ENCODE peak calls at places on chromosomes 2 and 18, in eight cellular contexts. Q, F, B, L, U, R, D and G are unnamed samples.

GRCh38 chr2:154995332-154995731 is 296.8 kb downstream of the KCNJ3 start:
- DNase-seq in L (no peak), D (no peak), F (no peak), Q (no peak), R (no peak), B (no peak), U (no peak), G (no peak)

GRCh38 chr18:58195278-58195721 is 151.3 kb downstream of the NEDD4L start:
- DNase-seq in L (no peak), F (peak; percentile 58), B (no peak), U (no peak), Q (no peak), D (no peak), R (peak; percentile 19), G (no peak)

GRCh38 chr2:54103454-54104314 is 11.7 kb upstream of the ACYP2 start:
- DNase-seq in F (peak; percentile 47), B (peak; percentile 69), L (peak; percentile 79), D (peak; percentile 31), U (no peak), Q (peak; percentile 52), R (peak; percentile 52), G (no peak)

GRCh38 chr18:11963991-11964484 is 17.3 kb upstream of the IMPA2 start:
- DNase-seq in Q (no peak), F (no peak), B (peak; percentile 68), U (no peak), L (no peak), D (no peak), R (no peak), G (no peak)

GRCh38 chr2:17171446-17172049 is 346.7 kb downstream of the RAD51AP2 start:
- DNase-seq in Q (no peak), D (peak; percentile 2), B (peak; percentile 16), U (no peak), F (peak; percentile 68), L (peak; percentile 45), R (no peak), G (no peak)

GRCh38 chr2:100889286-100889685 is 69.3 kb downstream of the NPAS2 start:
- DNase-seq in L (no peak), U (no peak), R (no peak), F (no peak), B (no peak), Q (no peak), D (no peak), G (no peak)

GRCh38 chr2:55839182-55839819 is 84.3 kb downstream of the EFEMP1 start:
- DNase-seq in D (peak; percentile 92), F (peak; percentile 8), L (peak; percentile 91), B (peak; percentile 48), Q (no peak), U (no peak), R (no peak), G (no peak)

GRCh38 chr2:45778720-45779171 is 127.3 kb downstream of the PRKCE start:
- DNase-seq in L (peak; percentile 76), F (peak; percentile 72), B (peak; percentile 69), R (peak; percentile 77), Q (peak; percentile 64), D (peak; percentile 48), U (no peak), G (peak; percentile 48)

GRCh38 chr2:10232096-10232815 is 70.4 kb upstream of the HPCAL1 start:
- DNase-seq in R (no peak), Q (no peak), D (no peak), B (no peak), F (peak; percentile 7), U (no peak), L (no peak), G (no peak)

GRCh38 chr2:190887089-190887488 is 6.5 kb downstream of the GLS start:
- DNase-seq in U (no peak), R (no peak), L (no peak), D (no peak), Q (no peak), B (no peak), F (no peak), G (no peak)

GRCh38 chr18:58493516-58494253 is 135.2 kb downstream of the ALPK2 start:
- DNase-seq in F (peak; percentile 79), U (peak; percentile 37), R (peak; percentile 82), B (peak; percentile 84), L (peak; percentile 76), D (peak; percentile 68), Q (peak; percentile 65), G (peak; percentile 42)

GRCh38 chr18:29418136-29418535 is 1241.2 kb upstream of the CDH2 start:
- DNase-seq in F (no peak), B (no peak), D (no peak), R (no peak), U (no peak), L (no peak), Q (no peak), G (no peak)

GRCh38 chr18:55795101-55795669 is 207.2 kb upstream of the TCF4 start:
- DNase-seq in F (no peak), Q (no peak), L (no peak), D (no peak), B (no peak), R (no peak), U (no peak), G (no peak)

GRCh38 chr2:217515615-217516309 is 487.0 kb downstream of the TNS1 start:
- DNase-seq in R (no peak), Q (no peak), F (no peak), B (no peak), L (no peak), D (no peak), U (no peak), G (no peak)

GRCh38 chr18:5144629-5145028 is 52.4 kb downstream of the AKAIN1 start:
- DNase-seq in U (no peak), D (no peak), L (no peak), F (no peak), B (no peak), Q (no peak), R (no peak), G (no peak)

GRCh38 chr2:199596549-199596948 is 138.8 kb upstream of the SATB2 start:
- DNase-seq in D (peak; percentile 14), R (no peak), B (no peak), L (peak; percentile 41), Q (no peak), F (peak; percentile 28), U (no peak), G (no peak)

GRCh38 chr18:77990901-77991300 is 741.3 kb downstream of the GALR1 start:
- DNase-seq in B (no peak), F (no peak), Q (no peak), U (no peak), R (no peak), L (no peak), D (no peak), G (no peak)

GRCh38 chr2:84991404-84992151 is 20.6 kb downstream of the KCMF1 start:
- DNase-seq in D (peak; percentile 98), F (no peak), L (no peak), R (no peak), Q (no peak), B (peak; percentile 65), U (no peak), G (no peak)

GRCh38 chr2:45391866-45392265 is 219.2 kb downstream of the SRBD1 start:
- DNase-seq in Q (no peak), D (peak; percentile 55), R (no peak), F (no peak), B (no peak), L (no peak), U (no peak), G (no peak)

GRCh38 chr2:232477751-232478510 is 9.7 kb downstream of the ECEL1 start:
- DNase-seq in D (no peak), U (no peak), F (peak; percentile 9), Q (peak; percentile 22), R (no peak), B (no peak), L (no peak), G (no peak)

GRCh38 chr18:68177807-68178702 is 536.9 kb downstream of the TMX3 start:
- DNase-seq in L (peak; percentile 74), D (no peak), B (peak; percentile 76), U (no peak), Q (no peak), R (no peak), F (no peak), G (no peak)

GRCh38 chr2:180763249-180763989 is 217.0 kb upstream of the UBE2E3 start:
- DNase-seq in L (peak; percentile 91), D (no peak), Q (no peak), U (no peak), B (no peak), F (no peak), R (no peak), G (no peak)

GRCh38 chr2:2573658-2574293 is 242.7 kb upstream of the MYT1L start:
- DNase-seq in F (no peak), R (peak; percentile 30), Q (no peak), D (no peak), U (no peak), L (peak; percentile 3), B (no peak), G (no peak)

GRCh38 chr18:46408334-46408987 is 248.6 kb downstream of the LOXHD1 start:
- DNase-seq in R (no peak), D (no peak), U (no peak), L (peak; percentile 10), Q (no peak), F (peak; percentile 38), B (no peak), G (no peak)

GRCh38 chr2:161424992-161425391 is 8.9 kb downstream of the TBR1 start:
- DNase-seq in L (no peak), F (no peak), D (no peak), Q (no peak), U (no peak), R (no peak), B (no peak), G (no peak)